ENCODE peak calls at places on chromosomes 12 and 14, in nine cellular contexts. X, H, Z, D, W, N, J, M and R are unnamed samples.

GRCh38 chr14:37237094-37237493 is 39.4 kb downstream of the MIPOL1 start:
- DNase-seq in X (no peak), H (no peak), Z (no peak), D (no peak), W (no peak), N (no peak), J (no peak), M (no peak), R (no peak)

GRCh38 chr14:70188608-70189540 is at the start of gene SLC8A3:
- DNase-seq in X (peak; percentile 30), H (peak; percentile 41), Z (peak; percentile 53), D (peak; percentile 26), W (peak; percentile 32), N (peak; percentile 51), J (no peak), M (peak; percentile 38), R (no peak)

GRCh38 chr12:65121956-65122469 is 908 bp upstream of the WIF1 start:
- DNase-seq in X (no peak), H (no peak), Z (no peak), D (no peak), W (no peak), N (no peak), J (no peak), M (no peak), R (no peak)

GRCh38 chr14:26282578-26282977 is 315.3 kb downstream of the NOVA1 start:
- DNase-seq in X (peak; percentile 78), H (no peak), Z (no peak), D (no peak), W (no peak), N (no peak), J (no peak), M (no peak), R (no peak)

GRCh38 chr12:120688527-120689071 is 1.6 kb downstream of the MLEC start:
- DNase-seq in X (no peak), H (peak; percentile 41), Z (no peak), D (no peak), W (no peak), N (no peak), J (no peak), M (no peak), R (no peak)

GRCh38 chr12:2633176-2633824 is 161.5 kb upstream of the FKBP4 start:
- DNase-seq in X (no peak), H (no peak), Z (no peak), D (no peak), W (no peak), N (no peak), J (no peak), M (no peak), R (no peak)

GRCh38 chr14:99041820-99042174 is 230.2 kb downstream of the BCL11B start:
- DNase-seq in X (no peak), H (no peak), Z (no peak), D (no peak), W (no peak), N (no peak), J (no peak), M (no peak), R (no peak)

GRCh38 chr12:68882251-68882964 is 50.6 kb downstream of the CPM start:
- DNase-seq in X (no peak), H (no peak), Z (no peak), D (no peak), W (no peak), N (no peak), J (no peak), M (no peak), R (no peak)

GRCh38 chr12:105141320-105141918 is 33.9 kb downstream of the WASHC4 start:
- DNase-seq in X (no peak), H (no peak), Z (no peak), D (no peak), W (no peak), N (no peak), J (no peak), M (no peak), R (no peak)

GRCh38 chr14:100849432-100849831 is 23.5 kb downstream of the MEG3 start:
- DNase-seq in X (no peak), H (peak; percentile 61), Z (no peak), D (no peak), W (no peak), N (no peak), J (no peak), M (no peak), R (no peak)

GRCh38 chr14:68552597-68552996 is 240.3 kb downstream of the ZFP36L1 start:
- DNase-seq in X (no peak), H (peak; percentile 48), Z (no peak), D (no peak), W (no peak), N (no peak), J (no peak), M (no peak), R (no peak)

GRCh38 chr12:124096869-124097434 is 123.9 kb downstream of the ZNF664 start:
- DNase-seq in X (no peak), H (no peak), Z (no peak), D (no peak), W (no peak), N (no peak), J (no peak), M (no peak), R (no peak)

GRCh38 chr14:26128931-26129674 is 468.7 kb downstream of the NOVA1 start:
- DNase-seq in X (no peak), H (no peak), Z (no peak), D (no peak), W (no peak), N (no peak), J (no peak), M (no peak), R (peak; percentile 51)

GRCh38 chr14:96077983-96078686 is 39.0 kb downstream of the C14orf132 start:
- DNase-seq in X (peak; percentile 53), H (no peak), Z (no peak), D (no peak), W (no peak), N (no peak), J (no peak), M (no peak), R (no peak)

GRCh38 chr14:100544506-100545141 is 42.6 kb downstream of the BEGAIN start:
- DNase-seq in X (no peak), H (no peak), Z (no peak), D (no peak), W (no peak), N (no peak), J (no peak), M (no peak), R (no peak)

GRCh38 chr12:98371419-98371818 is 144.0 kb upstream of the TMPO start:
- DNase-seq in X (no peak), H (no peak), Z (no peak), D (no peak), W (no peak), N (no peak), J (no peak), M (no peak), R (no peak)

GRCh38 chr14:89813485-89814080 is 140.9 kb downstream of the EFCAB11 start:
- DNase-seq in X (peak; percentile 54), H (peak; percentile 71), Z (no peak), D (no peak), W (no peak), N (no peak), J (no peak), M (no peak), R (no peak)

GRCh38 chr12:8664228-8664963 is 1.8 kb upstream of the MFAP5 start:
- DNase-seq in X (no peak), H (no peak), Z (no peak), D (no peak), W (no peak), N (no peak), J (no peak), M (no peak), R (no peak)

GRCh38 chr14:98705826-98706225 is 566.2 kb downstream of the BCL11B start:
- DNase-seq in X (peak; percentile 61), H (no peak), Z (no peak), D (no peak), W (no peak), N (no peak), J (no peak), M (no peak), R (no peak)

GRCh38 chr12:21940972-21941521 is at the start of gene ABCC9:
- DNase-seq in X (no peak), H (peak; percentile 48), Z (peak; percentile 20), D (no peak), W (no peak), N (peak; percentile 38), J (no peak), M (no peak), R (no peak)

GRCh38 chr14:37116933-37117844 is 55.2 kb downstream of the SLC25A21 start:
- DNase-seq in X (peak; percentile 47), H (peak; percentile 50), Z (no peak), D (no peak), W (no peak), N (no peak), J (no peak), M (no peak), R (no peak)

GRCh38 chr12:40104461-40105264 is 1.2 kb downstream of the SLC2A13 start:
- DNase-seq in X (no peak), H (peak; percentile 8), Z (no peak), D (no peak), W (no peak), N (no peak), J (no peak), M (no peak), R (no peak)

GRCh38 chr12:110280784-110281548 is at the start of gene ATP2A2:
- DNase-seq in X (no peak), H (peak; percentile 93), Z (peak; percentile 90), D (peak; percentile 89), W (peak; percentile 76), N (peak; percentile 74), J (peak; percentile 48), M (peak; percentile 90), R (peak; percentile 54)

GRCh38 chr12:120677765-120678473 is 9.0 kb upstream of the MLEC start:
- DNase-seq in X (no peak), H (peak; percentile 72), Z (no peak), D (peak; percentile 18), W (no peak), N (no peak), J (no peak), M (no peak), R (no peak)

GRCh38 chr14:64800000-64800399 is 79.7 kb downstream of the SPTB start:
- DNase-seq in X (no peak), H (peak; percentile 63), Z (peak; percentile 14), D (no peak), W (no peak), N (no peak), J (no peak), M (no peak), R (no peak)

GRCh38 chr14:50768693-50769092 is 62.3 kb downstream of the NIN start:
- DNase-seq in X (no peak), H (peak; percentile 73), Z (no peak), D (no peak), W (no peak), N (no peak), J (no peak), M (no peak), R (no peak)

GRCh38 chr14:24996930-24997329 is 53.0 kb downstream of the STXBP6 start:
- DNase-seq in X (no peak), H (no peak), Z (no peak), D (no peak), W (no peak), N (no peak), J (no peak), M (no peak), R (no peak)

GRCh38 chr12:81417056-81417455 is 339.2 kb downstream of the ACSS3 start:
- DNase-seq in X (no peak), H (no peak), Z (no peak), D (no peak), W (no peak), N (no peak), J (no peak), M (peak; percentile 68), R (no peak)

GRCh38 chr14:105503918-105504692 is 13.1 kb downstream of the TEDC1 start:
- DNase-seq in X (no peak), H (no peak), Z (no peak), D (no peak), W (no peak), N (no peak), J (no peak), M (no peak), R (no peak)

GRCh38 chr14:65792208-65792905 is 379.8 kb downstream of the FUT8 start:
- DNase-seq in X (peak; percentile 33), H (peak; percentile 89), Z (no peak), D (no peak), W (no peak), N (no peak), J (no peak), M (no peak), R (no peak)

GRCh38 chr12:12561305-12562015 is 1.2 kb downstream of the DUSP16 start:
- DNase-seq in X (no peak), H (peak; percentile 67), Z (peak; percentile 52), D (peak; percentile 44), W (peak; percentile 43), N (peak; percentile 65), J (no peak), M (peak; percentile 48), R (no peak)